ENCODE peak calls at places on chromosomes 7 and 10, in four cellular contexts. H, D, U and F are unnamed samples.

GRCh38 chr10:128631801-128632241 is 505.6 kb upstream of the MKI67 start:
- DNase-seq in U (no peak), H (no peak), D (no peak), F (peak)

GRCh38 chr10:7484456-7485266 is 73.8 kb upstream of the SFMBT2 start:
- DNase-seq in H (no peak), D (no peak), U (no peak), F (no peak)

GRCh38 chr7:4108951-4109350 is 573.1 kb upstream of the FOXK1 start:
- DNase-seq in U (no peak), D (no peak), H (no peak), F (no peak)

GRCh38 chr7:6158424-6159096 is 113.9 kb downstream of the CYTH3 start:
- DNase-seq in H (no peak), U (no peak), D (no peak), F (no peak)

GRCh38 chr10:33722067-33722466 is 387.6 kb upstream of the NRP1 start:
- DNase-seq in U (no peak), D (no peak), H (no peak), F (no peak)

GRCh38 chr7:51591223-51591622 is 274.6 kb upstream of the COBL start:
- DNase-seq in D (no peak), U (no peak), H (no peak), F (no peak)

GRCh38 chr10:59808896-59809643 is 55.8 kb upstream of the MRLN start:
- DNase-seq in H (peak), U (no peak), D (no peak), F (peak)

GRCh38 chr7:111132833-111133232 is 41.9 kb downstream of the LRRN3 start:
- DNase-seq in D (no peak), U (no peak), H (peak), F (no peak)

GRCh38 chr7:33716581-33717477 is 188.5 kb upstream of the BMPER start:
- DNase-seq in U (no peak), H (peak), D (no peak), F (peak)

GRCh38 chr10:98186681-98187080 is 52.2 kb downstream of the R3HCC1L start:
- DNase-seq in U (no peak), D (no peak), H (no peak), F (no peak)

GRCh38 chr7:117034851-117035462 is 81.7 kb downstream of the ST7 start:
- DNase-seq in U (no peak), D (no peak), H (no peak), F (no peak)

GRCh38 chr7:134024729-134025128 is 102.4 kb upstream of the LRGUK start:
- DNase-seq in H (no peak), D (no peak), U (no peak), F (no peak)

GRCh38 chr7:155188357-155188756 is 109.3 kb upstream of the INSIG1 start:
- DNase-seq in D (no peak), U (no peak), H (no peak), F (no peak)

GRCh38 chr10:71191019-71191418 is 21.4 kb upstream of the UNC5B start:
- DNase-seq in U (no peak), H (no peak), D (no peak), F (no peak)

GRCh38 chr7:150379590-150380379 is 655 bp downstream of the ZNF775 start:
- DNase-seq in U (no peak), H (peak), D (no peak), F (peak)

GRCh38 chr10:35300063-35300699 is 36.1 kb upstream of the CCNY start:
- DNase-seq in D (no peak), U (peak), H (peak), F (peak)

GRCh38 chr10:10198388-10198787 is 819.3 kb upstream of the CELF2 start:
- DNase-seq in H (no peak), U (no peak), D (no peak), F (no peak)

GRCh38 chr10:102312683-102313082 is 67.4 kb downstream of the GBF1 start:
- DNase-seq in D (no peak), H (no peak), U (no peak), F (no peak)

GRCh38 chr7:77799078-77799964 is 748 bp downstream of the PHTF2 start:
- DNase-seq in H (peak), U (peak), D (no peak), F (peak)

GRCh38 chr7:116211913-116212596 is 1.7 kb downstream of the TES start:
- DNase-seq in D (no peak), U (no peak), H (no peak), F (no peak)

GRCh38 chr7:112970771-112971170 is 115.9 kb downstream of the GPR85 start:
- DNase-seq in U (no peak), D (no peak), H (peak), F (no peak)

GRCh38 chr10:56728349-56728748 is 367.3 kb upstream of the ZWINT start:
- DNase-seq in U (no peak), H (no peak), D (no peak), F (no peak)

GRCh38 chr7:5420841-5421625 is 2.6 kb downstream of the TNRC18 start:
- DNase-seq in D (no peak), H (no peak), U (peak), F (peak)

GRCh38 chr10:133325761-133326463 is 10.8 kb downstream of the CALY start:
- DNase-seq in H (no peak), U (no peak), D (no peak), F (no peak)

GRCh38 chr10:44696496-44696895 is 214.6 kb upstream of the TMEM72 start:
- DNase-seq in H (no peak), U (no peak), D (no peak), F (no peak)

GRCh38 chr7:47362984-47363383 is 218.9 kb downstream of the TNS3 start:
- DNase-seq in U (no peak), D (no peak), H (no peak), F (no peak)

GRCh38 chr10:68957654-68958053 is 1.7 kb downstream of the DDX21 start:
- DNase-seq in D (no peak), U (no peak), H (peak), F (no peak)

GRCh38 chr10:32418572-32418971 is 27.4 kb upstream of the CCDC7 start:
- DNase-seq in H (no peak), U (no peak), D (no peak), F (no peak)
- TF ChIP-seq POLR2A in H (no peak), U (no peak), D (no peak), F (no peak)

GRCh38 chr10:24452030-24452429 is 243.1 kb downstream of the KIAA1217 start:
- DNase-seq in D (no peak), U (no peak), H (no peak), F (no peak)

GRCh38 chr10:24449334-24449740 is 240.4 kb downstream of the KIAA1217 start:
- DNase-seq in H (no peak), U (no peak), D (no peak), F (no peak)

GRCh38 chr10:24449769-24450310 is 240.9 kb downstream of the KIAA1217 start:
- DNase-seq in D (no peak), U (no peak), H (no peak), F (no peak)

GRCh38 chr10:24453404-24453830 is 244.5 kb downstream of the KIAA1217 start:
- DNase-seq in D (no peak), H (no peak), U (no peak), F (no peak)

DNA sequence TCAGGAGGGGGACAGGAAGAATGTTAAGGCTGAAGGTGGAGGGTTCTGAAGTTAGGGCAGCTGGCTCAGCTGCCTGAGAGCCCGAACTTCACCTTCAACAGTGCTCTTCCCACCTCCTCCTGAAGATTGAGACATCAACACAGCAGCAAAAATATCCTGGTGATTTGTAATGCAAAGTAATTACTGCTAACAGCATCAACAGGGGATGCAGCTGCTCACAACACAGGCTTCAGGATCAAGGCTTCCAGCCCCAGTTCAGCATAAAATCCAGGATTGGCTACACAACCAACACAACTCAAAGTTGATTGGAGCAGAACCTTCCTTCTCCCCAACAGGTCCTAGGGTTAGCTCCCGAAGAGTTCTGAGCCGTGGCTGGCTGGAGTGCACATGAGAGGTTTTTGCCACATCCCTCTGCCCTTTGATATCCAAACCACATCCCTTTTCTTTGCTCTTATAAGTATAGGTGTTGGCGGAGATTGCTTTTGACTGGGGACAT is 242.4 kb downstream of the KIAA1217 start:
- DNase-seq in H (no peak), U (no peak), D (no peak), F (no peak)
- TF ChIP-seq POLR2A in H (no peak), U (no peak), D (no peak), F (no peak)

DNA sequence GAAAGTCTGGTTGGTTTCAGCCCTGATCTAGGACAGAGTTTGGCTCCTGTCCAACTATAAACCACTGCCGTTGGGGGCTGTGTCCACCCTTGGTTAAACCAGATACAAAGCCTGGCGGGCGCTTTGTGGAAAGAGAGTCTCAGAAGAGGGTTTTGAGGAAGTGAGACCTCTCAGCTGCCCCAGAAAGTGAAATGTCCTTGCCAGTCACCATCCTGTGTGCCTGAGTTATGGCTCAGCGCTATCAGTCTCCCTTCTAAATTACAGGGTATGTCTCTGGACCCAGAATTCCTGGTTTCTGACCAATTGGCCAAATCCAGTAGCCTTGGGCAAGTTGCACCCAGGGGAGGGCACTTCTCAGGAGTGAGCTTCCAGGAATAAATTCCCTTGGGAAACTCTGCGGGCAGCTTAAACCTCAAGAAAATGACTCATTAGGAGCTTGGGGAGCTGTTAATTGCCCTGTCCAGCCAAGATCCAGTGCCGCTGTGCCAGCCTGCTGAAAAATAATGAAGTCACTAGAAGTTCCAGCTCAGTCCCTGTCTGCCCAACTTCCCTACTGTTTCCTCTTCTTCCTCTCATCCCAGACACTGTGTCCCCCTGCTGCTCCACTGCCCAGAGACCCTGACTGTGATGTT is 66.7 kb upstream of the PDZD8 start:
- DNase-seq in H (peak), U (no peak), D (no peak), F (no peak)
- TF ChIP-seq POLR2A in H (no peak), U (no peak), D (no peak), F (no peak)

GRCh38 chr7:108002726-108003590 is at the start of gene LAMB1:
- DNase-seq in D (no peak), U (peak), H (peak), F (no peak)
- TF ChIP-seq POLR2A in D (no peak), U (peak), H (peak), F (no peak)

DNA sequence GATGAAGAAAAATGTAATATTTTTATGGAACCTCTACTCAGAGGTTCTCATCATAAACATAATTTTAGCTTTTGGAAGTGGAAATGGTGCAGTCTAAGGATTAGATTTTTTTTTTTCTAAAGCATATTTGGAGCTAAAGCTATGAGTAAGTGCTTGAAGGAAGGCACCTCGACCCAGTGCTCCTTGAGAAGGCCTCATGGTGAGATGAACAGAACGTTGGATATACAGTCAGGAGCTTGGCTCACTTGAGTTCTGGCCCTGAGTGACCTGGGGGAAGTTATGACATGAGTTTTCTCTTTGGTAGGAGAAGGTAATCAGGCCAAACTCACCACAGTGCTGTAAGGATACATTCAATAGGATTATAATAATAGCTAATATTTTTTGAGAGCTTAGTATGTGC is 163.3 kb downstream of the JCAD start:
- DNase-seq in D (no peak), U (no peak), H (no peak), F (no peak)
- TF ChIP-seq POLR2A in D (no peak), U (no peak), H (no peak), F (no peak)

GRCh38 chr7:39085189-39085588 is 107.5 kb downstream of the POU6F2 start:
- DNase-seq in U (no peak), D (no peak), H (no peak), F (no peak)
- TF ChIP-seq POLR2A in U (no peak), D (no peak), H (no peak), F (no peak)